ENCODE peak calls at places on chromosomes 16 and 17, in five cellular contexts. Y is A549, L is HCT116, P is sigmoid colon, M is esophagus muscularis mucosa. E is an unnamed sample. For H3K4me1, the result is how much of the 10 kb centered on the place peaks cover.

GRCh38 chr17:33500141-33500540 is 207.0 kb upstream of the ASIC2 start:
- DNase-seq in Y (no peak), L (no peak), P (no peak), M (no peak), E (no peak)

GRCh38 chr16:10767127-10767526 is 23.5 kb downstream of the NUBP1 start:
- DNase-seq in Y (no peak), L (no peak), P (no peak), M (no peak), E (no peak)

GRCh38 chr16:268141-269053 is 7.3 kb downstream of the RGS11 start:
- DNase-seq in Y (no peak), L (no peak), P (no peak), M (no peak), E (no peak)

GRCh38 chr16:68347605-68348004 is 36.8 kb downstream of the PRMT7 start:
- DNase-seq in Y (no peak), L (no peak), P (no peak), M (no peak), E (no peak)

GRCh38 chr17:76840884-76841775 is 27.1 kb upstream of the MGAT5B start:
- DNase-seq in Y (no peak), L (no peak), P (no peak), M (no peak), E (no peak)

GRCh38 chr17:47653442-47653841 is 3.7 kb downstream of the KPNB1 start:
- DNase-seq in Y (no peak), L (no peak), P (no peak), M (no peak), E (no peak)

GRCh38 chr17:39209317-39210092 is 9.4 kb downstream of the RPL19 start:
- DNase-seq in Y (no peak), L (no peak), P (peak), M (no peak), E (peak)

GRCh38 chr16:12553191-12553590 is 250.5 kb downstream of the CPPED1 start:
- DNase-seq in Y (no peak), L (no peak), P (no peak), M (no peak), E (no peak)

GRCh38 chr16:67169642-67170167 is 633 bp upstream of the NOL3 start:
- DNase-seq in Y (peak), L (no peak), P (no peak), M (no peak), E (no peak)

GRCh38 chr17:80437532-80437931 is 22.6 kb downstream of the ENDOV start:
- DNase-seq in Y (no peak), L (no peak), P (no peak), M (no peak), E (no peak)

GRCh38 chr16:25034916-25035315 is 19.7 kb upstream of the ARHGAP17 start:
- DNase-seq in Y (no peak), L (no peak), P (no peak), M (no peak), E (no peak)

GRCh38 chr17:10614536-10615155 is 42.5 kb downstream of the MYH3 start:
- DNase-seq in Y (peak), L (peak), P (no peak), M (no peak), E (peak)

GRCh38 chr17:3893003-3893719 is at the start of gene CAMKK1:
- DNase-seq in Y (peak), L (peak), P (peak), M (peak), E (peak)

GRCh38 chr16:19167710-19168172 is 299 bp upstream of the SYT17 start:
- DNase-seq in Y (peak), L (peak), P (no peak), M (no peak), E (peak)

GRCh38 chr17:46943511-46944393 is 20.8 kb downstream of the GOSR2 start:
- DNase-seq in Y (no peak), L (no peak), P (peak), M (no peak), E (no peak)

GRCh38 chr16:10964891-10965326 is 20.5 kb downstream of the CLEC16A start:
- DNase-seq in Y (no peak), L (no peak), P (no peak), M (no peak), E (no peak)

GRCh38 chr16:83847371-83848225 is 39.8 kb downstream of the HSBP1 start:
- DNase-seq in Y (no peak), L (no peak), P (no peak), M (no peak), E (no peak)

GRCh38 chr17:15648384-15648783 is 28.9 kb upstream of the FBXW10B start:
- DNase-seq in Y (no peak), L (no peak), P (no peak), M (no peak), E (no peak)

GRCh38 chr17:43330876-43331639 is 67.7 kb upstream of the ARL4D start:
- DNase-seq in Y (peak), L (no peak), P (no peak), M (no peak), E (no peak)

GRCh38 chr17:47982645-47983440 is 11.9 kb downstream of the CDK5RAP3 start:
- DNase-seq in Y (no peak), L (no peak), P (no peak), M (no peak), E (no peak)

GRCh38 chr17:36703860-36704266 is 102.5 kb downstream of the MRM1 start:
- DNase-seq in Y (peak), L (no peak), P (no peak), M (no peak), E (peak)

GRCh38 chr16:22402191-22402590 is 27.8 kb upstream of the CDR2 start:
- DNase-seq in Y (no peak), L (no peak), P (no peak), M (no peak), E (no peak)

GRCh38 chr16:65068151-65068740 is 53.6 kb downstream of the CDH11 start:
- DNase-seq in Y (no peak), L (no peak), P (no peak), M (peak), E (no peak)

GRCh38 chr17:43698678-43699437 is 37.1 kb upstream of the MEOX1 start:
- DNase-seq in Y (no peak), L (no peak), P (no peak), M (no peak), E (no peak)

GRCh38 chr17:59439711-59440110 is 108.3 kb downstream of the YPEL2 start:
- DNase-seq in Y (no peak), L (no peak), P (no peak), M (no peak), E (no peak)

GRCh38 chr16:46607529-46607928 is 13.7 kb downstream of the SHCBP1 start:
- DNase-seq in Y (peak), L (peak), P (no peak), M (no peak), E (no peak)

GRCh38 chr17:66755944-66756290 is 79.0 kb upstream of the CACNG5 start:
- DNase-seq in Y (no peak), L (no peak), P (peak), M (no peak), E (no peak)

GRCh38 chr16:67077871-67078270 is 31.9 kb upstream of the PHAF1 start:
- DNase-seq in Y (no peak), L (no peak), P (no peak), M (no peak), E (no peak)

GRCh38 chr16:3149630-3150345 is 15.0 kb downstream of the ZNF213 start:
- DNase-seq in Y (peak), L (no peak), P (peak), M (no peak), E (peak)

GRCh38 chr17:16191604-16192003 is 23.7 kb downstream of the NCOR1 start:
- DNase-seq in Y (no peak), L (no peak), P (no peak), M (no peak), E (no peak)

GRCh38 chr16:3690470-3690918 is 26.8 kb downstream of the TRAP1 start:
- DNase-seq in Y (peak), L (peak), P (peak), M (peak), E (peak)

GRCh38 chr16:19135896-19136438 is 22.2 kb downstream of the ITPRIPL2 start:
- DNase-seq in Y (peak), L (no peak), P (peak), M (no peak), E (no peak)

GRCh38 chr17:78759203-78759968 is 22.7 kb downstream of the CYTH1 start:
- DNase-seq in Y (no peak), L (no peak), P (no peak), M (no peak), E (no peak)

GRCh38 chr17:5443728-5444127 is 4.8 kb upstream of the C1QBP start:
- DNase-seq in Y (no peak), L (no peak), P (no peak), M (no peak), E (no peak)

GRCh38 chr17:5439446-5439764 is 450 bp upstream of the C1QBP start:
- DNase-seq in Y (no peak), L (no peak), P (no peak), M (no peak), E (no peak)

GRCh38 chr17:5437721-5438317 is 1.1 kb downstream of the C1QBP start:
- DNase-seq in Y (no peak), L (no peak), P (no peak), M (no peak), E (no peak)

GRCh38 chr17:5434984-5435383 is 4.0 kb downstream of the C1QBP start:
- DNase-seq in Y (no peak), L (no peak), P (no peak), M (no peak), E (no peak)

GRCh38 chr17:5438716-5439445 is at the start of gene C1QBP:
- DNase-seq in Y (peak), L (peak), P (peak), M (peak), E (peak)
- TF ChIP-seq POLR2A in Y (peak), L (peak), P (peak), M (peak), E (peak)

GRCh38 chr16:89334988-89335802 is 117.7 kb downstream of the ZNF778 start:
- DNase-seq in Y (no peak), L (no peak), P (no peak), M (no peak), E (no peak)

GRCh38 chr16:89334050-89334449 is 116.5 kb downstream of the ZNF778 start:
- DNase-seq in Y (no peak), L (no peak), P (no peak), M (no peak), E (no peak)

GRCh38 chr16:89337965-89338364 is 120.5 kb downstream of the ZNF778 start:
- DNase-seq in Y (no peak), L (no peak), P (no peak), M (no peak), E (no peak)

GRCh38 chr16:89334461-89334860 is 117.0 kb downstream of the ZNF778 start:
- DNase-seq in Y (no peak), L (no peak), P (no peak), M (no peak), E (no peak)

GRCh38 chr16:89335803-89336485 is 118.4 kb downstream of the ZNF778 start:
- DNase-seq in Y (no peak), L (no peak), P (no peak), M (no peak), E (no peak)
- H3K27ac ChIP-seq in Y (no peak), L (no peak), P (peak), M (no peak), E (peak)

GRCh38 chr16:84853534-84853933 is 33.7 kb downstream of the CRISPLD2 start:
- DNase-seq in Y (no peak), L (no peak), P (no peak), M (no peak), E (no peak)

GRCh38 chr16:84859681-84860080 is 39.9 kb downstream of the CRISPLD2 start:
- DNase-seq in Y (no peak), L (no peak), P (no peak), M (no peak), E (no peak)

GRCh38 chr16:84850714-84851113 is 30.9 kb downstream of the CRISPLD2 start:
- DNase-seq in Y (no peak), L (no peak), P (no peak), M (no peak), E (no peak)

GRCh38 chr16:84851192-84852127 is 31.7 kb downstream of the CRISPLD2 start:
- DNase-seq in Y (peak), L (no peak), P (no peak), M (no peak), E (no peak)

GRCh38 chr16:84854759-84855158 is 35.0 kb downstream of the CRISPLD2 start:
- DNase-seq in Y (no peak), L (no peak), P (no peak), M (no peak), E (no peak)
- H3K4me1 ChIP-seq in Y (under half), L (under half), P (under half), M (under half), E (under half)

GRCh38 chr16:50680907-50681885 is at the start of gene SNX20:
- DNase-seq in Y (no peak), L (no peak), P (no peak), M (no peak), E (no peak)
- TF ChIP-seq POLR2A in Y (no peak), L (no peak), P (no peak), M (no peak), E (no peak)

GRCh38 chr17:82408288-82408937 is 9.7 kb upstream of the HEXD start:
- DNase-seq in Y (no peak), L (no peak), P (no peak), M (no peak), E (no peak)

GRCh38 chr17:82405051-82405450 is 13.1 kb upstream of the HEXD start:
- DNase-seq in Y (no peak), L (no peak), P (no peak), M (no peak), E (no peak)

GRCh38 chr17:82406131-82406671 is 11.9 kb upstream of the HEXD start:
- DNase-seq in Y (no peak), L (no peak), P (no peak), M (no peak), E (no peak)

GRCh38 chr17:82408938-82409318 is 9.2 kb upstream of the HEXD start:
- DNase-seq in Y (no peak), L (no peak), P (no peak), M (no peak), E (no peak)

GRCh38 chr17:82407255-82407654 is 10.9 kb upstream of the HEXD start:
- DNase-seq in Y (peak), L (no peak), P (no peak), M (no peak), E (no peak)
- H3K27ac ChIP-seq in Y (no peak), L (peak), P (no peak), M (no peak), E (no peak)

DNA sequence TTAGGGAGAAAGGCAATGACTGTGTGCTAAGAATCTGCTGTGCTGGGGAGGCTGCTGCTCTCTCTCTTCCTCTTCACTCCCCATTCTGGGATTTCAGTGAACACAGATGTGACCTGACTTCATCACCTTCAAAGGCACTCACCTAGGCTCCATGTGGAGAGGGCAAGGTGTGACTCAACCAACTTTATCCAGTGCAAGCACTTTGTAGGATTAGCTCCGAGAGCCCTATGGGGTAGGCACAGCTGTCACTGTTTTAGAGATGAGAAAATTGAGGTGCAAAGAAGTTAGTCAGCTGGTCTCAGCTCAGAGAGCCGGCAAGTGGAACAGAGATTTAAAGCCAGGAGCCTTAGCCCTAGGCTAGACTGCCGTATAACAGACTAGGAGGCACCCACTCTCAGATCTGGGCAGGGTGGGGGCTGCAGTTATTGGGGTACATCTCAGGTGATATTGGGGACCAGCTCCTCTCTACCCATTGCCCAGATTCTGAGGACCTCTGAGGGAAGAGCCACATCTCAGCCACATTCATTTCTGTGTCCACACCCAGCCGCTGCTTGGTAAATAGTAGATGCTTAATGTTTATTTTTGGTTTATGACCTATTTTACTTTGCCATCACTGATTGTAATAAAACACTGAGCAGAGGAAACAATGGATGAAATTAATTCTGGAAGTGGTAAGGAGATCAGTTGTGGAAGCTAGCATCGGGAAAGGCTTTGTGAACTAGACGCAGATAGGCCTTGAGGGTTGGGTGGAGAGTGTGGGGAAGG is 138.8 kb downstream of the CCDC182 start:
- DNase-seq in Y (no peak), L (no peak), P (no peak), M (no peak), E (no peak)
- H3K4me1 ChIP-seq in Y (under half), L (under half), P (under half), M (under half), E (under half)

GRCh38 chr16:57084996-57085395 is 7.4 kb upstream of the CPNE2 start:
- DNase-seq in Y (no peak), L (no peak), P (no peak), M (no peak), E (no peak)
- TF ChIP-seq POLR2A in Y (no peak), L (no peak), P (no peak), M (no peak), E (no peak)

GRCh38 chr17:50562266-50563094 is 2.0 kb downstream of the CACNA1G start:
- DNase-seq in Y (no peak), L (no peak), P (no peak), M (no peak), E (no peak)

GRCh38 chr17:50561796-50562195 is 1.3 kb downstream of the CACNA1G start:
- DNase-seq in Y (no peak), L (no peak), P (no peak), M (no peak), E (no peak)

GRCh38 chr17:50564916-50565315 is 4.4 kb downstream of the CACNA1G start:
- DNase-seq in Y (peak), L (no peak), P (peak), M (no peak), E (peak)

GRCh38 chr17:50560931-50561750 is 626 bp downstream of the CACNA1G start:
- DNase-seq in Y (no peak), L (no peak), P (no peak), M (no peak), E (no peak)

DNA sequence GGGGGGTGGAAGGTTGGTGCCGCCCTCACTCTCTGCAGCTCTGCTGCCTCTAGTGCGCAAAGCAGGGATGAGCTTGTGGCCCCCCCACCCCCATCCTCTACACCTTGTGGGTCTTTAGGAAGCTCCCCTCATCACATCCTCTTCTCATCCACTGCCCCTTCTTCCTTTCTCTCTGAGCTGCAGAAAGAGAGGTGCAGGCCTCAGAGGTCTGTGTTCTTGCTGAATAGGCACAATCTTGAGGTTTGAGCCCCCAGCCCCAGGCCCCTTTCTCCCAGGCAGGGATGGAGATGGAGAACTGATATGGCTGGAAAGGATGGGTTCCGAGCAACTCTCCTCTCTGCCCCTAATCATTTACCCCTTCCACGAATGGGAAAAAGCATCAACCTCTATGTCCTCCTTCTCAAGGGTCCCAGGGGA is 2.6 kb downstream of the CACNA1G start:
- DNase-seq in Y (no peak), L (no peak), P (no peak), M (no peak), E (no peak)
- H3K27ac ChIP-seq in Y (no peak), L (no peak), P (no peak), M (no peak), E (peak)

GRCh38 chr17:74759941-74760340 is 11.5 kb downstream of the NHERF1 start:
- DNase-seq in Y (no peak), L (no peak), P (no peak), M (no peak), E (no peak)

GRCh38 chr17:74759243-74759801 is 10.9 kb downstream of the NHERF1 start:
- DNase-seq in Y (no peak), L (no peak), P (no peak), M (no peak), E (no peak)

GRCh38 chr17:74757502-74757901 is 9.1 kb downstream of the NHERF1 start:
- DNase-seq in Y (no peak), L (no peak), P (no peak), M (no peak), E (no peak)

GRCh38 chr17:74757931-74758845 is 9.8 kb downstream of the NHERF1 start:
- DNase-seq in Y (peak), L (no peak), P (no peak), M (no peak), E (no peak)

GRCh38 chr17:74758846-74759163 is 10.4 kb downstream of the NHERF1 start:
- DNase-seq in Y (no peak), L (no peak), P (no peak), M (no peak), E (no peak)
- H3K4me1 ChIP-seq in Y (half or more), L (under half), P (under half), M (half or more), E (under half)

GRCh38 chr16:75432828-75433731 is at the start of gene CFDP1:
- DNase-seq in Y (peak), L (peak), P (peak), M (peak), E (peak)

GRCh38 chr16:75429621-75430403 is 3.5 kb downstream of the CFDP1 start:
- DNase-seq in Y (no peak), L (no peak), P (no peak), M (no peak), E (no peak)

DNA sequence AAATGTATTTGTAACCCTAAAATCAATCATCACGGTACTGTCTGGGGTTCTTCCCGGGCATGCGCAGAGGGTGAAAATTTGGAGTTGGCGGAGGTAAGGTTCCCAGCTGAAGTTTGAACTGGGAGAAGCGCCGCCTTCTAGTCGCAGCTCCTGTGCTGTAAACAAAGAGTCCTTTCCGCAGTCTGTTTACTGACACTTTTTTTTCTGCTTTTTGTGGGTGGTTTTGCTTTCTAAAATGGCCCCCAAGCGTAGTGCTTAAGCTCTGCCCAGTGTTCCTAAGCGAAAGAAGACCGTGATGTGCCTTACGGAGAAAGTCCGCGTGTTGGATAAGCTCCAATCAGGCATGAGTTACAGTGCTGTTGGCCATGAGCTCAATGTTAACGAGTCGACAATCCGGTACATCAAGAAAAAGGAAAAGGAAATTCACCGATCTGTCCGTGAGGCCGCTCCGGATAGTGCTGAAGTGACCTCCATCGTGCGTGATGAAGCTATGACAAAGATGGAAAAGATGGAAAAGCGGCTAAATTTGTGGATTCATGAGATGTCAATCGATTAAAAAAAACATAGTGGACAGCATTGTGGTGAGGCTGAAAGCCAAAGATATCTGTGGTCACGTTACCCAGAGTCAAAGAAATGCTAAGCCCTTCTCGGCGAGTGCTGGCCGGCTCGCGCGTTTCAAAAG is 570 bp upstream of the CFDP1 start:
- DNase-seq in Y (peak), L (no peak), P (peak), M (peak), E (peak)
- TF ChIP-seq POLR2A in Y (no peak), L (no peak), P (no peak), M (no peak), E (no peak)

E was measured in uterus.